ENCODE peak calls at places on chromosomes 1 and 21, in nine cellular contexts. H is psoas muscle; E is HAP-1; I is stimulated activated CD4-positive, alpha-beta T cell treated with anti-CD3 and anti-CD28 coated beads, Interleukin-4, amount 100 ng/mL, for 24 hours; C is kidney epithelial cell; A is RCC 7860; X is fibroblast of lung; U is HEK293T; L is left ventricle myocardium inferior. T is an unnamed sample.

GRCh38 chr1:14660795-14661194 is 62.3 kb downstream of the KAZN start:
- DNase-seq in I (no peak), X (no peak), U (no peak), L (no peak), C (no peak), A (no peak), H (no peak), E (no peak), T (no peak)

GRCh38 chr1:147491098-147491497 is 50.2 kb upstream of the BCL9 start:
- DNase-seq in I (no peak), U (no peak), L (no peak), C (no peak), A (no peak), X (no peak), H (no peak), E (no peak), T (no peak)

GRCh38 chr21:46052703-46053651 is 44.9 kb upstream of the COL6A2 start:
- DNase-seq in H (no peak), A (peak), X (peak), L (no peak), C (peak), I (peak), U (no peak), E (no peak), T (no peak)

GRCh38 chr1:200147094-200147493 is 119.6 kb downstream of the NR5A2 start:
- DNase-seq in H (no peak), U (no peak), L (no peak), A (no peak), C (no peak), E (no peak), I (no peak), X (no peak), T (no peak)

GRCh38 chr1:61448934-61449368 is 276.0 kb downstream of the TM2D1 start:
- DNase-seq in X (peak), C (no peak), U (no peak), A (no peak), L (peak), I (no peak), H (peak), E (no peak), T (no peak)

GRCh38 chr1:235735630-235736029 is 86.0 kb upstream of the GNG4 start:
- DNase-seq in U (no peak), L (no peak), H (no peak), X (no peak), E (no peak), I (no peak), A (no peak), C (no peak), T (no peak)

GRCh38 chr1:186082235-186082937 is 292.7 kb downstream of the TPR start:
- DNase-seq in A (peak), C (peak), E (peak), L (peak), I (peak), H (peak), X (peak), U (peak), T (peak)

GRCh38 chr1:51313961-51314777 is 16.2 kb downstream of the TTC39A start:
- DNase-seq in H (no peak), X (peak), E (no peak), A (peak), C (peak), L (no peak), I (no peak), U (no peak), T (no peak)

GRCh38 chr1:115459161-115459560 is 121.1 kb upstream of the NGF start:
- DNase-seq in A (no peak), X (no peak), U (no peak), C (no peak), H (no peak), L (no peak), E (no peak), I (no peak), T (no peak)

GRCh38 chr21:37032877-37033471 is 26.5 kb downstream of the RIPPLY3 start:
- DNase-seq in E (no peak), U (no peak), A (peak), L (no peak), C (peak), H (no peak), X (peak), I (no peak), T (no peak)

GRCh38 chr1:206909883-206910318 is 11.8 kb downstream of the FCMR start:
- DNase-seq in L (no peak), E (no peak), X (no peak), U (no peak), A (no peak), I (no peak), H (peak), C (no peak), T (no peak)

GRCh38 chr1:4693891-4694290 is 39.5 kb downstream of the AJAP1 start:
- DNase-seq in U (no peak), C (no peak), E (no peak), L (no peak), A (no peak), X (no peak), H (no peak), I (no peak), T (no peak)

GRCh38 chr1:83102630-83103071 is 896.3 kb downstream of the TTLL7 start:
- DNase-seq in H (no peak), L (no peak), C (no peak), E (peak), I (no peak), U (peak), X (peak), A (no peak), T (no peak)

GRCh38 chr1:33455537-33456301 is 16.7 kb upstream of the ZSCAN20 start:
- DNase-seq in U (peak), E (peak), L (no peak), C (no peak), A (peak), X (peak), H (no peak), I (peak), T (peak)

GRCh38 chr1:3127738-3128137 is 58.7 kb downstream of the PRDM16 start:
- DNase-seq in C (no peak), H (no peak), U (no peak), X (no peak), I (no peak), L (no peak), E (no peak), A (no peak), T (no peak)

GRCh38 chr1:33289858-33290154 is 31.1 kb downstream of the A3GALT2 start:
- DNase-seq in L (no peak), I (no peak), E (no peak), X (no peak), C (no peak), U (no peak), A (no peak), H (no peak), T (no peak)

GRCh38 chr1:154669464-154670282 is 61.7 kb upstream of the ADAR start:
- DNase-seq in X (peak), U (peak), E (peak), H (peak), A (peak), I (peak), L (peak), C (peak), T (peak)

GRCh38 chr21:46425566-46425965 is 33.1 kb upstream of the DIP2A start:
- DNase-seq in I (peak), C (no peak), E (no peak), L (no peak), H (no peak), X (no peak), U (no peak), A (no peak), T (peak)

T was measured in activated CD4-positive, alpha-beta T cell treated with anti-CD3 and anti-CD28 coated beads, Interleukin-2, amount 10 ng/mL, durations not matched to agents 24 days and 14 days.